ENCODE peak calls at places on chromosomes 3 and 15, in five cellular contexts. One of them, this sample, is unnamed.

GRCh38 chr3:146550743-146551510 is 6.5 kb upstream of the PLSCR1 start:
- DNase-seq in RWPE1: peak; percentile 79
- DNase-seq in stimulated activated naive CD8-positive, alpha-beta T cell treated with anti-CD3 and anti-CD28 coated beads, Interleukin-15, amount 100 ng/mL, for 72 hours: peak; percentile 39
- DNase-seq in prostate gland: no peak
- DNase-seq in aorta: no peak
- DNase-seq in this sample: peak; percentile 75

GRCh38 chr3:59244343-59244742 is 194.5 kb upstream of the CFAP20DC start:
- DNase-seq in RWPE1: no peak
- DNase-seq in stimulated activated naive CD8-positive, alpha-beta T cell treated with anti-CD3 and anti-CD28 coated beads, Interleukin-15, amount 100 ng/mL, for 72 hours: no peak
- DNase-seq in prostate gland: no peak
- DNase-seq in aorta: no peak
- DNase-seq in this sample: no peak

GRCh38 chr15:64536244-64536836 is 76.0 kb downstream of the ZNF609 start:
- DNase-seq in RWPE1: peak; percentile 92
- DNase-seq in stimulated activated naive CD8-positive, alpha-beta T cell treated with anti-CD3 and anti-CD28 coated beads, Interleukin-15, amount 100 ng/mL, for 72 hours: no peak
- DNase-seq in prostate gland: no peak
- DNase-seq in aorta: no peak
- DNase-seq in this sample: peak; percentile 77

GRCh38 chr15:25175033-25175788 is 220.4 kb downstream of the SNRPN start:
- DNase-seq in RWPE1: no peak
- DNase-seq in stimulated activated naive CD8-positive, alpha-beta T cell treated with anti-CD3 and anti-CD28 coated beads, Interleukin-15, amount 100 ng/mL, for 72 hours: no peak
- DNase-seq in prostate gland: no peak
- DNase-seq in aorta: peak; percentile 57
- DNase-seq in this sample: no peak

GRCh38 chr3:19946291-19946831 is 536 bp upstream of the RAB5A start:
- DNase-seq in RWPE1: no peak
- DNase-seq in stimulated activated naive CD8-positive, alpha-beta T cell treated with anti-CD3 and anti-CD28 coated beads, Interleukin-15, amount 100 ng/mL, for 72 hours: no peak
- DNase-seq in prostate gland: no peak
- DNase-seq in aorta: no peak
- DNase-seq in this sample: peak; percentile 54

GRCh38 chr3:194536883-194537637 is 50.3 kb upstream of the ATP13A3 start:
- DNase-seq in RWPE1: peak; percentile 44
- DNase-seq in stimulated activated naive CD8-positive, alpha-beta T cell treated with anti-CD3 and anti-CD28 coated beads, Interleukin-15, amount 100 ng/mL, for 72 hours: no peak
- DNase-seq in prostate gland: peak; percentile 83
- DNase-seq in aorta: peak; percentile 78
- DNase-seq in this sample: no peak

GRCh38 chr3:152272771-152273242 is 4.1 kb downstream of the MBNL1 start:
- DNase-seq in RWPE1: no peak
- DNase-seq in stimulated activated naive CD8-positive, alpha-beta T cell treated with anti-CD3 and anti-CD28 coated beads, Interleukin-15, amount 100 ng/mL, for 72 hours: peak; percentile 54
- DNase-seq in prostate gland: no peak
- DNase-seq in aorta: no peak
- DNase-seq in this sample: no peak

GRCh38 chr15:40245666-40246065 is 6.8 kb downstream of the PAK6 start:
- DNase-seq in RWPE1: no peak
- DNase-seq in stimulated activated naive CD8-positive, alpha-beta T cell treated with anti-CD3 and anti-CD28 coated beads, Interleukin-15, amount 100 ng/mL, for 72 hours: no peak
- DNase-seq in prostate gland: no peak
- DNase-seq in aorta: peak; percentile 54
- DNase-seq in this sample: no peak

GRCh38 chr3:69390771-69391170 is 4.9 kb upstream of the FRMD4B start:
- DNase-seq in RWPE1: no peak
- DNase-seq in stimulated activated naive CD8-positive, alpha-beta T cell treated with anti-CD3 and anti-CD28 coated beads, Interleukin-15, amount 100 ng/mL, for 72 hours: no peak
- DNase-seq in prostate gland: no peak
- DNase-seq in aorta: no peak
- DNase-seq in this sample: no peak

GRCh38 chr3:143998266-143998665 is 26.6 kb downstream of the DIPK2A start:
- DNase-seq in RWPE1: no peak
- DNase-seq in stimulated activated naive CD8-positive, alpha-beta T cell treated with anti-CD3 and anti-CD28 coated beads, Interleukin-15, amount 100 ng/mL, for 72 hours: no peak
- DNase-seq in prostate gland: no peak
- DNase-seq in aorta: no peak
- DNase-seq in this sample: no peak

GRCh38 chr15:96347181-96348111 is 16.9 kb downstream of the NR2F2 start:
- DNase-seq in RWPE1: no peak
- DNase-seq in stimulated activated naive CD8-positive, alpha-beta T cell treated with anti-CD3 and anti-CD28 coated beads, Interleukin-15, amount 100 ng/mL, for 72 hours: no peak
- DNase-seq in prostate gland: no peak
- DNase-seq in aorta: peak; percentile 72
- DNase-seq in this sample: no peak

GRCh38 chr15:41714291-41714690 is 54.1 kb downstream of the MGA start:
- DNase-seq in RWPE1: no peak
- DNase-seq in stimulated activated naive CD8-positive, alpha-beta T cell treated with anti-CD3 and anti-CD28 coated beads, Interleukin-15, amount 100 ng/mL, for 72 hours: no peak
- DNase-seq in prostate gland: peak; percentile 35
- DNase-seq in aorta: no peak
- DNase-seq in this sample: no peak

This sample was measured in SW480.